ENCODE peak calls at places on chromosomes 11 and 22, in five cellular contexts. R is body of pancreas, A is transverse colon, J is HCT116, Y is IMR-90. D is an unnamed sample. For H3K36me3, the result is how much of the 10 kb centered on the place peaks cover.

GRCh38 chr11:19229671-19230070 is 11.1 kb downstream of the E2F8 start:
- DNase-seq in Y (no peak), J (no peak), A (no peak), R (no peak), D (no peak)

GRCh38 chr11:21426931-21427330 is 757.5 kb downstream of the NELL1 start:
- DNase-seq in J (no peak), R (no peak), A (no peak), Y (no peak), D (no peak)

GRCh38 chr11:1055109-1055703 is 18.7 kb upstream of the MUC6 start:
- DNase-seq in J (no peak), Y (no peak), R (no peak), A (no peak), D (no peak)

GRCh38 chr11:116835791-116836647 is 1.4 kb downstream of the APOA1 start:
- DNase-seq in Y (peak), A (peak), R (peak), J (peak), D (peak)

GRCh38 chr22:37255558-37256006 is 11.5 kb upstream of the RAC2 start:
- DNase-seq in J (no peak), R (no peak), Y (no peak), A (no peak), D (no peak)

GRCh38 chr11:10506013-10506370 is 35.0 kb downstream of the RNF141 start:
- DNase-seq in A (no peak), Y (no peak), J (no peak), R (no peak), D (no peak)

GRCh38 chr22:17087176-17088131 is 2.7 kb downstream of the IL17RA start:
- DNase-seq in Y (peak), A (no peak), R (no peak), J (no peak), D (no peak)

GRCh38 chr22:39181778-39182177 is 29.3 kb upstream of the CBX7 start:
- DNase-seq in A (no peak), J (no peak), Y (no peak), R (no peak), D (no peak)

GRCh38 chr22:29385748-29386147 is 2.6 kb downstream of the AP1B1 start:
- DNase-seq in R (no peak), A (peak), J (no peak), Y (no peak), D (no peak)

GRCh38 chr11:108131993-108132392 is 10.6 kb downstream of the ACAT1 start:
- DNase-seq in Y (peak), J (no peak), A (no peak), R (no peak), D (no peak)

GRCh38 chr22:44648085-44648820 is 53.8 kb upstream of the PRR5 start:
- DNase-seq in J (no peak), R (no peak), A (no peak), Y (peak), D (no peak)

GRCh38 chr11:76424379-76424778 is 20.4 kb upstream of the EMSY start:
- DNase-seq in Y (no peak), R (no peak), J (no peak), A (no peak), D (no peak)

GRCh38 chr11:84089072-84090057 is 803.2 kb upstream of the CCDC90B start:
- DNase-seq in A (no peak), R (no peak), J (no peak), Y (no peak), D (no peak)

GRCh38 chr22:22364207-22364606 is 119.6 kb downstream of the VPREB1 start:
- DNase-seq in Y (no peak), A (no peak), R (no peak), J (no peak), D (no peak)

GRCh38 chr11:119461250-119461963 is 38.4 kb upstream of the THY1 start:
- DNase-seq in Y (peak), J (no peak), A (no peak), R (no peak), D (no peak)

GRCh38 chr22:22720201-22720723 is 75.8 kb downstream of the GGTLC2 start:
- DNase-seq in Y (peak), A (peak), J (peak), R (no peak), D (no peak)

GRCh38 chr22:28329582-28330073 is 350.0 kb downstream of the TTC28 start:
- DNase-seq in Y (peak), A (no peak), J (no peak), R (no peak), D (no peak)

GRCh38 chr22:43737150-43737828 is 74.8 kb downstream of the EFCAB6 start:
- DNase-seq in R (no peak), J (no peak), Y (no peak), A (no peak), D (no peak)

GRCh38 chr11:47518212-47518959 is 34.5 kb downstream of the CELF1 start:
- DNase-seq in J (no peak), R (no peak), Y (no peak), A (no peak), D (no peak)

GRCh38 chr11:46729110-46730027 is 10.4 kb downstream of the F2 start:
- DNase-seq in Y (peak), J (no peak), R (no peak), A (no peak), D (no peak)

GRCh38 chr22:20254975-20255946 is 12.9 kb downstream of the RTN4R start:
- DNase-seq in J (no peak), A (no peak), R (no peak), Y (no peak), D (no peak)

GRCh38 chr11:9385288-9385902 is 943 bp downstream of the IPO7 start:
- DNase-seq in R (no peak), A (no peak), J (no peak), Y (no peak), D (no peak)

GRCh38 chr11:113932788-113933187 is 28.2 kb downstream of the HTR3B start:
- DNase-seq in A (no peak), J (no peak), Y (no peak), R (no peak), D (no peak)

GRCh38 chr11:45538939-45539338 is 126.5 kb downstream of the CHST1 start:
- DNase-seq in A (no peak), J (no peak), Y (no peak), R (no peak), D (no peak)

GRCh38 chr22:31160328-31160978 is 471 bp downstream of the RNF185 start:
- DNase-seq in R (no peak), J (no peak), A (peak), Y (peak), D (no peak)

GRCh38 chr11:107259826-107260225 is 197.8 kb downstream of the CWF19L2 start:
- DNase-seq in J (no peak), R (no peak), A (no peak), Y (no peak), D (no peak)

GRCh38 chr11:60280412-60280811 is at the start of gene MS4A4A:
- DNase-seq in A (peak), Y (no peak), R (no peak), J (no peak), D (no peak)

GRCh38 chr22:48748113-48748859 is 1079.4 kb downstream of the BRD1 start:
- DNase-seq in J (no peak), Y (no peak), A (no peak), R (no peak), D (no peak)

GRCh38 chr22:44816141-44816540 is 63.8 kb downstream of the ARHGAP8 start:
- DNase-seq in Y (no peak), J (no peak), A (no peak), R (no peak), D (no peak)

GRCh38 chr22:46027219-46028068 is 50.5 kb upstream of the WNT7B start:
- DNase-seq in R (peak), J (no peak), A (peak), Y (no peak), D (peak)

GRCh38 chr11:29333993-29334780 is 682.6 kb downstream of the KCNA4 start:
- DNase-seq in R (no peak), Y (peak), J (peak), A (no peak), D (no peak)

GRCh38 chr11:110337570-110338193 is 41.3 kb upstream of the RDX start:
- DNase-seq in J (peak), R (no peak), Y (peak), A (no peak), D (no peak)

GRCh38 chr11:69509846-69510390 is 28.5 kb downstream of the LINC01488 start:
- DNase-seq in J (no peak), Y (no peak), A (no peak), R (no peak), D (peak)

GRCh38 chr11:36498721-36499120 is 11.4 kb downstream of the TRAF6 start:
- DNase-seq in J (no peak), A (no peak), Y (no peak), R (no peak), D (no peak)

GRCh38 chr11:36501236-36501635 is 8.8 kb downstream of the TRAF6 start:
- DNase-seq in J (no peak), Y (peak), R (no peak), A (no peak), D (no peak)

GRCh38 chr11:36499325-36499724 is 10.7 kb downstream of the TRAF6 start:
- DNase-seq in Y (no peak), J (no peak), R (no peak), A (no peak), D (no peak)

GRCh38 chr11:36500315-36500721 is 9.8 kb downstream of the TRAF6 start:
- DNase-seq in R (no peak), A (peak), Y (peak), J (no peak), D (no peak)
- TF ChIP-seq POLR2A in R (no peak), A (no peak), Y (peak), J (no peak), D (no peak)

DNA sequence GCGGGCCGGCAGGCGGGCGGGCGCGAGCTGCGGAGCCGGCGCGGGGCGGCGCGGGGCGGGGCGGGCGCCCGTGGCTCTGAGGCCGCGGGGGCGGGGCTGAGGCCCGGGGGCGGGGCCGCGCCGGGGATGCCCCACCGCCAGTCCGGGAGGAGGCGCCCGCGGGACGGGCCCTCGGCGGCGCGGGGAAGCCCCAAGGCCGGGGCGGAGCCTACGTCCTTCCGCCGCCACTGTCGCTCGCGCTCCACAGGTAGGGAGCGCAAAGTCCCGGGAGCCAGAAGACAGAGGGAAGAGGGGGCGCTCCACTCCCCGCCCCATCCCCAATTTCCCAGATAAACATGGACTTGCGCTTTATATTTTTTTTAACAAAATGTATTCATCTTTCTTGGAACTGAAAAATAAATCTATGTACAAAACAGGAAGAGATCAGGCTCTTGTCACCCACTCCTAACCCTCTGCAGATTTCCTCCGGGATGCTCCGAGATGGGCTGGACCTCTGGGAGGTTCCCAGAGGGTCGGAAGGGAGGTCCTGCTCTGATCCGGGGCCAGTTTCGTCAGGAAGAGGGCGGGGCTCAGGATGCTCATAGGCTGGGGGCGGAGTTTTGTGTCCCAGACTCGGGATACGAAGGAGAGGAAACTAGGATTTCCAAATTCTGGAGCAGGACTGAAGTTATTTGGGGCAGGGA is at the start of gene MAP4K2:
- DNase-seq in R (peak), Y (peak), J (peak), A (peak), D (peak)
- H3K36me3 ChIP-seq in R (under half), Y (under half), J (under half), A (under half), D (under half)

DNA sequence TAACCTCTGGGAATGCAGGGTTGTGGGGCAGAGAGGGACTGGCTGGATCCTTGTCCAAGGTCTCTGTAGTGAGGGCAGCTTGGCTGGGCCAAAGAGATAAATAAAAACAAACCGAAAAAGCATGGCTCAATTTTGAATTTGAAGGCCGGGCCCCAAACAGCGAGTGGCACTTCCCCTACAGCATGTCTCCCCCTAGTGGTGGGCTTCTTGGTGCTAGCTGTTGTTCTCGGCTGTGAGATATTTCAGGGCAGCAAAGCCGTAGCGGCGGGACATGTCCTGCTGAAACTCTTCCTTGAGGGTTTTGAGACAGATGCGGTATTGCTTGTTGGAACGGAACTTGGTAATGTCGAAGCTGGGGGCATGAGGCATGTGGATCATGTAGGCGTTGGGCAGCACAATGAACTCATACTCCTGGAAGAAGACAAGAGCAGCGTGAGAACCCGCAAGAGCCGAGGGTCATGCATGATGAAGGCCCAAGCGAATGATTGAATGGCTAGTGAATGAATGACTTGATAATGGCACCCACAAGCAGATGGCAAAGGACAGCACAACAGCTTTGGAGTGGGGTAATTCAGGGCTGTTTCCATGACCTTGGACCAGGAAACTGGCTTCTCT is 216.1 kb upstream of the SYN3 start:
- DNase-seq in A (peak), J (no peak), Y (no peak), R (peak), D (no peak)
- TF ChIP-seq CTCF in A (peak), J (peak), Y (no peak), R (no peak), D (no peak)

DNA sequence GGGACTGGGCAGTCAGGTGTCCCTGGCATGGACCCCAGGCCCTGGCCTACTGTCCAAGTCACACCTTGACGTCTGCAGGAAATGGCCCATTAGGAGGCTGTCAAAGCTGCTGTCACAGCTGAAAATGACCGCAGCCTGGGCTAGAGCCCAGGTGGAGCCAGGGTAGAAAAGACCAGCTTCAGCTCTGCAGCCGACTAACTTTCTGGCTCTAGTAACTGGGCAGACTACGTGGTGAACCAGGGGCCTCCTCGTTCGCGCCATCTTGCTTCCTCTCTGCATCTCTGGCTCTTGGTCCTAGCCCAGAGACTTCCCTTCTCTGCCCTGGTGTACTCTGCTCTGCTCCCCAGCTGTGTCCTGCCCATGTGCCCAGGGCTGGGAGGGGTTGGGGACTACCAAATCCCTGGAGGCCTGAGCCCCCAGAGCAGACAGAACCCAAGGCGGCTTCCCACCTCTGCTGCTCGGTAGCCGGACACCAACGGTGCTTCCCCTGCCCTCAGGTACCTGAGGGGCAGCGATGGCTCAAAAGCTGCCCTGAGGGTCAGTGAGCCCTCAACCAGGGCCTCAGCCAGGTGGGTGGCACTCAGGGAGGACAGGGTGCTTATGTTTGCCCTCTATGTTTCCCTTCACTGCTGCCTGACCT is 19.7 kb downstream of the SART1 start:
- DNase-seq in J (no peak), Y (no peak), R (no peak), A (no peak), D (no peak)
- TF ChIP-seq POLR2A in J (no peak), Y (no peak), R (no peak), A (no peak), D (no peak)

GRCh38 chr22:50107529-50107928 is 17.7 kb downstream of the MOV10L1 start:
- DNase-seq in A (no peak), R (no peak), Y (no peak), J (no peak), D (no peak)
- H3K36me3 ChIP-seq in A (under half), R (under half), Y (under half), J (under half), D (under half)